ENCODE peak calls at places on chromosomes 6 and 20, in nine cellular contexts. S is T-helper 17 cell; M is AG10803; A is CD8-positive, alpha-beta T cell; J is effector memory CD8-positive, alpha-beta T cell; W is iris pigment epithelial cell; N is stimulated activated CD8-positive, alpha-beta memory T cell treated with anti-CD3 and anti-CD28 coated beads, Interleukin-7, amount 100 ng/mL, for 1 hour; T is testis; Q is transverse colon. F is an unnamed sample.

GRCh38 chr6:162999575-163000285 is 272.0 kb downstream of the PACRG start:
- DNase-seq in W (peak; percentile 49), A (no peak), M (peak; percentile 85), S (no peak), T (no peak), J (no peak), Q (no peak), N (no peak), F (no peak)

GRCh38 chr20:44210422-44211176 is at the start of gene OSER1:
- DNase-seq in W (peak; percentile 96), S (peak; percentile 98), A (peak; percentile 98), N (peak; percentile 95), Q (peak; percentile 99), M (peak; percentile 96), T (peak; percentile 98), J (peak; percentile 99), F (peak; percentile 99)

GRCh38 chr6:111474106-111474505 is 8.9 kb downstream of the REV3L start:
- DNase-seq in N (no peak), W (no peak), A (no peak), T (no peak), M (no peak), S (no peak), Q (no peak), J (no peak), F (no peak)

GRCh38 chr20:21185849-21186248 is 60.0 kb downstream of the KIZ start:
- DNase-seq in Q (no peak), S (no peak), W (no peak), M (no peak), A (no peak), T (no peak), N (no peak), J (no peak), F (no peak)

GRCh38 chr6:141483561-141484061 is 649.1 kb upstream of the GJE1 start:
- DNase-seq in N (peak; percentile 10), W (peak; percentile 98), T (no peak), A (peak; percentile 15), M (peak; percentile 98), Q (peak; percentile 47), J (peak; percentile 33), S (no peak), F (peak; percentile 23)

GRCh38 chr20:32535953-32536823 is 48.9 kb downstream of the NOL4L start:
- DNase-seq in A (peak; percentile 76), S (peak; percentile 86), M (no peak), N (peak; percentile 30), W (no peak), J (peak; percentile 65), Q (peak; percentile 85), T (peak; percentile 68), F (peak; percentile 52)

GRCh38 chr6:24126586-24127192 is 674 bp downstream of the NRSN1 start:
- DNase-seq in W (peak; percentile 59), M (peak; percentile 13), S (no peak), A (no peak), T (peak; percentile 50), Q (peak; percentile 21), N (no peak), J (no peak), F (peak; percentile 86)

GRCh38 chr20:49171928-49172327 is 16.2 kb downstream of the STAU1 start:
- DNase-seq in S (no peak), A (no peak), M (no peak), W (no peak), T (peak; percentile 54), Q (no peak), N (no peak), J (no peak), F (no peak)

GRCh38 chr20:35929301-35929700 is 25.0 kb downstream of the SCAND1 start:
- DNase-seq in N (no peak), Q (no peak), S (no peak), M (no peak), A (no peak), J (no peak), W (no peak), T (no peak), F (peak; percentile 94)

GRCh38 chr6:99189823-99190721 is 159.4 kb downstream of the FAXC start:
- DNase-seq in T (no peak), M (no peak), N (no peak), S (no peak), Q (no peak), A (no peak), W (no peak), J (no peak), F (no peak)

GRCh38 chr6:30155522-30156261 is 5.3 kb downstream of the TRIM10 start:
- DNase-seq in J (no peak), A (no peak), M (peak; percentile 34), S (no peak), T (no peak), W (no peak), Q (no peak), N (no peak), F (no peak)

GRCh38 chr6:26520840-26521484 is 17.2 kb upstream of the HMGN4 start:
- DNase-seq in T (peak; percentile 93), A (peak; percentile 80), M (peak; percentile 86), S (peak; percentile 82), N (peak; percentile 70), J (peak; percentile 87), W (peak; percentile 74), Q (peak; percentile 90), F (peak; percentile 82)

GRCh38 chr6:77796824-77797809 is 144.3 kb downstream of the MEI4 start:
- DNase-seq in M (no peak), Q (no peak), S (no peak), T (no peak), W (no peak), N (no peak), A (no peak), J (no peak), F (no peak)

GRCh38 chr6:85936916-85937315 is 294.2 kb upstream of the SYNCRIP start:
- DNase-seq in J (no peak), N (no peak), M (no peak), Q (no peak), S (no peak), W (no peak), T (no peak), A (no peak), F (no peak)

GRCh38 chr20:8504030-8504429 is 372.0 kb downstream of the PLCB1 start:
- DNase-seq in W (no peak), A (no peak), J (no peak), N (no peak), Q (no peak), T (no peak), S (no peak), M (no peak), F (no peak)

GRCh38 chr6:127520061-127520460 is 926 bp upstream of the MTCL3 start:
- DNase-seq in A (no peak), J (no peak), T (no peak), Q (no peak), S (no peak), N (no peak), M (no peak), W (peak; percentile 12), F (peak; percentile 13)

GRCh38 chr6:152727507-152727906 is 23.1 kb upstream of the VIP start:
- DNase-seq in S (no peak), A (no peak), M (no peak), J (no peak), W (no peak), T (no peak), Q (no peak), N (no peak), F (no peak)

GRCh38 chr6:12138936-12139335 is 126.8 kb downstream of the HIVEP1 start:
- DNase-seq in M (no peak), W (no peak), J (no peak), Q (no peak), A (no peak), T (no peak), N (no peak), S (no peak), F (peak; percentile 50)

GRCh38 chr20:2109425-2110210 is 8.0 kb downstream of the STK35 start:
- DNase-seq in M (no peak), N (no peak), S (no peak), A (no peak), Q (peak; percentile 46), W (peak; percentile 48), T (peak; percentile 75), J (no peak), F (no peak)

GRCh38 chr6:108944707-108945685 is 96.8 kb downstream of the ARMC2 start:
- DNase-seq in W (peak; percentile 86), M (peak; percentile 96), S (no peak), T (peak; percentile 89), Q (no peak), A (no peak), J (no peak), N (no peak), F (peak; percentile 19)

GRCh38 chr6:39933669-39934059 is 598 bp downstream of the MOCS1 start:
- DNase-seq in T (no peak), A (no peak), S (no peak), M (no peak), W (no peak), J (no peak), N (no peak), Q (no peak), F (no peak)